ENCODE peak calls at places on chromosome 20, in eight cellular contexts. F, Z, G, R, E, N, W and T are unnamed samples. For H3K36me3, the result is how much of the 10 kb centered on the place peaks cover.

GRCh38 chr20:40686893-40687292 is 2.1 kb downstream of the MAFB start:
- DNase-seq in F (no peak), Z (no peak), G (no peak), R (no peak), E (no peak), N (no peak), W (no peak), T (no peak)

GRCh38 chr20:64106435-64106961 is 867 bp downstream of the NPBWR2 start:
- DNase-seq in F (no peak), Z (no peak), G (no peak), R (no peak), E (no peak), N (no peak), W (no peak), T (no peak)

GRCh38 chr20:63706852-63707557 is 771 bp downstream of the ARFRP1 start:
- DNase-seq in F (no peak), Z (peak), G (peak), R (peak), E (peak), N (peak), W (peak), T (no peak)

GRCh38 chr20:15734054-15734453 is 839.2 kb downstream of the KIF16B start:
- DNase-seq in F (no peak), Z (no peak), G (no peak), R (no peak), E (no peak), N (no peak), W (no peak), T (no peak)

GRCh38 chr20:44068780-44069191 is 118.2 kb downstream of the JPH2 start:
- DNase-seq in F (no peak), Z (no peak), G (no peak), R (no peak), E (no peak), N (no peak), W (no peak), T (no peak)

GRCh38 chr20:33301192-33301930 is 18.3 kb downstream of the BPIFB1 start:
- DNase-seq in F (no peak), Z (no peak), G (no peak), R (peak), E (no peak), N (no peak), W (no peak), T (no peak)

GRCh38 chr20:5215592-5216304 is 88.9 kb downstream of the CDS2 start:
- DNase-seq in F (no peak), Z (no peak), G (no peak), R (no peak), E (no peak), N (no peak), W (no peak), T (no peak)

GRCh38 chr20:10978713-10979112 is 304.9 kb upstream of the JAG1 start:
- DNase-seq in F (no peak), Z (no peak), G (no peak), R (no peak), E (no peak), N (no peak), W (no peak), T (no peak)

GRCh38 chr20:61478611-61479305 is 226.7 kb downstream of the CDH4 start:
- DNase-seq in F (no peak), Z (no peak), G (no peak), R (no peak), E (no peak), N (no peak), W (no peak), T (no peak)

GRCh38 chr20:31760457-31761240 is 21.6 kb downstream of the TPX2 start:
- DNase-seq in F (no peak), Z (no peak), G (no peak), R (no peak), E (no peak), N (no peak), W (no peak), T (no peak)

GRCh38 chr20:48682529-48683385 is 145.0 kb downstream of the PREX1 start:
- DNase-seq in F (no peak), Z (peak), G (peak), R (peak), E (peak), N (peak), W (peak), T (peak)

GRCh38 chr20:610130-611046 is at the start of gene TCF15:
- DNase-seq in F (no peak), Z (no peak), G (peak), R (peak), E (no peak), N (no peak), W (no peak), T (no peak)

GRCh38 chr20:61695741-61696140 is 369.9 kb downstream of the TAF4 start:
- DNase-seq in F (no peak), Z (no peak), G (no peak), R (no peak), E (no peak), N (no peak), W (no peak), T (no peak)

GRCh38 chr20:51758978-51759544 is 9.1 kb downstream of the ATP9A start:
- DNase-seq in F (no peak), Z (no peak), G (no peak), R (no peak), E (no peak), N (peak), W (no peak), T (no peak)

GRCh38 chr20:40470313-40471260 is 218.4 kb downstream of the MAFB start:
- DNase-seq in F (no peak), Z (no peak), G (peak), R (no peak), E (peak), N (no peak), W (no peak), T (no peak)

GRCh38 chr20:56614196-56614595 is 14.9 kb upstream of the TFAP2C start:
- DNase-seq in F (no peak), Z (no peak), G (no peak), R (no peak), E (no peak), N (no peak), W (no peak), T (no peak)

GRCh38 chr20:47031821-47032220 is 137.2 kb downstream of the EYA2 start:
- DNase-seq in F (no peak), Z (no peak), G (peak), R (no peak), E (no peak), N (no peak), W (no peak), T (no peak)

GRCh38 chr20:47035191-47035590 is 140.5 kb downstream of the EYA2 start:
- DNase-seq in F (no peak), Z (no peak), G (peak), R (no peak), E (no peak), N (no peak), W (no peak), T (no peak)

GRCh38 chr20:47031028-47031427 is 136.4 kb downstream of the EYA2 start:
- DNase-seq in F (no peak), Z (no peak), G (no peak), R (no peak), E (no peak), N (no peak), W (peak), T (no peak)

GRCh38 chr20:47033665-47034064 is 139.0 kb downstream of the EYA2 start:
- DNase-seq in F (no peak), Z (no peak), G (no peak), R (no peak), E (no peak), N (no peak), W (no peak), T (no peak)

DNA sequence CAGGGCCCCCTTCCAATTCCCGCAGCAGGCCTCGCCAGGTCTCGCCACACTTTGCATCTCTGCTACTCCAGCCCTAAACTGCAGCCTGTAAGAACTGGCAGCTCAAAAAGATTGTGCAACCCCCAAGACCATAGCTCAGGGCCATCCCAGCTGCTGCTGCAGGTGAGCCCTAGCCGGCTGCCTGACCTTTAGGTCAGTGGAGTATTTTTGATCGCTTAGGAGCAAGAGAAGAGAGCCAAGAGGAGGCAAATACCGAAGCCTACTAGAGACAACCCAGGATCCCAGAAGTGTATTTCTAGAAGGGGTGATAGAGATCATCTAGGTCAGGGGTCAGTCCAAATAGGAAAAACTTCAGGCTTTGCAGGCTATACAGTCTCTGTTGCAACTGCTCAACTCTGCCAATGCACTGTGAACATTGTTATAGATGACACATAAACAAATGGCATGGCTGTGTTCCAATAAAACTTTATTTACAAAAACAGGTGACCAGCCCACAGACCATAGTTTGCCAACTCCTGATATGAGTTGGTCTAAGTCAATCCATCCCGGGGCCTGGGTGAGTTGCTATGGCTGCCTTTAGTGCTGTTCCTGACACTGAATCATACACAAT is 138.4 kb downstream of the EYA2 start:
- DNase-seq in F (no peak), Z (no peak), G (no peak), R (no peak), E (no peak), N (peak), W (no peak), T (no peak)
- H3K4me3 ChIP-seq in F (no peak), Z (no peak), G (no peak), R (no peak), E (no peak), N (no peak), W (no peak), T (no peak)

GRCh38 chr20:58245181-58245891 is 16.9 kb upstream of the ANKRD60 start:
- DNase-seq in F (no peak), Z (no peak), G (no peak), R (no peak), E (no peak), N (no peak), W (no peak), T (no peak)

GRCh38 chr20:58243653-58244410 is 15.4 kb upstream of the ANKRD60 start:
- DNase-seq in F (no peak), Z (no peak), G (no peak), R (no peak), E (no peak), N (no peak), W (no peak), T (no peak)

GRCh38 chr20:58242824-58243223 is 14.4 kb upstream of the ANKRD60 start:
- DNase-seq in F (no peak), Z (no peak), G (no peak), R (no peak), E (no peak), N (no peak), W (no peak), T (no peak)

GRCh38 chr20:58245931-58246330 is 17.5 kb upstream of the ANKRD60 start:
- DNase-seq in F (no peak), Z (no peak), G (no peak), R (no peak), E (no peak), N (no peak), W (no peak), T (no peak)

DNA sequence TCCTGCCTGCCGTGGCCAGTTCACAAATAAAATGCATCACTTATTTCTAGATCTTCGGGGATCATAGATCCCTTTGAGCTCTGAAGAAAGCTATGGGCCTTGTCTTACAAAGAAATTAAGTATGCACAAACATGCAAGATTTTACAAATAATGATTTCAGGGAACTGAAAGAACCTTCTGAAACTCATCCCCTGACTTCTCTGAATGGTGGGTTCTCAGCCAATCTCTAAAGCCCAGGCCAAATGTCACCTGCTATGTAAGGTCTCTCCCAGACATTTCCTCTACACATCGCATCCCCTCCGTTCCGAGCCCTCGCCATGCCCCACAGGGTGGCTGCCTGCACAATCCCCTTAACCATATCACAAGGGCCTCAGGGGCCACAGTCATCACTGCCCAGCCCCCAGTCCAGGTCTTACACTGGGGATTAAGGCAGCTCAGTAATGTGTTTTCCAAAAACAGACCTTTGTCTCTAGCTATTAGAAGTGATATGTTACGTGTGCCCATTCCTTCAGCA is 16.1 kb upstream of the ANKRD60 start:
- DNase-seq in F (no peak), Z (no peak), G (no peak), R (no peak), E (no peak), N (no peak), W (no peak), T (no peak)
- H3K36me3 ChIP-seq in F (half or more), Z (under half), G (under half), R (under half), E (under half), N (under half), W (under half), T (under half)

GRCh38 chr20:18590163-18590562 is 2.3 kb downstream of the DTD1 start:
- DNase-seq in F (no peak), Z (no peak), G (no peak), R (no peak), E (no peak), N (no peak), W (no peak), T (no peak)
- TF ChIP-seq CTCF in F (no peak), Z (no peak), G (no peak), R (no peak), E (no peak), N (no peak), W (no peak), T (no peak)

GRCh38 chr20:17556842-17557674 is 12.8 kb upstream of the DSTN start:
- DNase-seq in F (no peak), Z (peak), G (peak), R (peak), E (peak), N (no peak), W (peak), T (no peak)

GRCh38 chr20:17558154-17558940 is 11.5 kb upstream of the DSTN start:
- DNase-seq in F (no peak), Z (peak), G (no peak), R (peak), E (peak), N (peak), W (peak), T (no peak)

GRCh38 chr20:17558941-17559304 is 11.0 kb upstream of the DSTN start:
- DNase-seq in F (no peak), Z (no peak), G (no peak), R (no peak), E (no peak), N (no peak), W (no peak), T (no peak)

GRCh38 chr20:17559338-17559737 is 10.5 kb upstream of the DSTN start:
- DNase-seq in F (no peak), Z (peak), G (no peak), R (no peak), E (no peak), N (no peak), W (no peak), T (no peak)

GRCh38 chr20:17557675-17558006 is 12.2 kb upstream of the DSTN start:
- DNase-seq in F (no peak), Z (peak), G (no peak), R (peak), E (peak), N (peak), W (peak), T (no peak)
- H3K4me3 ChIP-seq in F (no peak), Z (no peak), G (peak), R (no peak), E (no peak), N (no peak), W (no peak), T (no peak)

DNA sequence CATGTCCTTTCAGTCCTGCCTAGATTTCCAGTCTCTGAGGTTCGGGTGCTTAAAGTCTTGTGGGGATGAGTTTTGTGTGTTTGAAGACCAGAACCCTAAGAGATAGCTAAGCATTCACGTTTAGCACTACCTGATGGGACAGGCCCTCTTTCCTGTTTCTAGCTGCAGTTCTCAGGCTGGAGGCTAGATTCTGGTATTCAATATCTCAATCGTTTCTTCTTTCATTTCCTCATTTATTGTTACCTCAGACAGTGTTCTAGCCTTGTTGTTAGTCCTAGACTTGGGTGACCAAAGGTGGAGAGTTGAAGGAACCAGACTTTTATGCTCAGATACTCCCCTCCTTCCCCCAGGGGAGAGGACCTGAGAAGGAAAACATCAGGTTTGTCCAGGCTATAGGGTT is 16.8 kb downstream of the CEP250 start:
- DNase-seq in F (no peak), Z (no peak), G (no peak), R (no peak), E (no peak), N (no peak), W (no peak), T (no peak)
- H3K36me3 ChIP-seq in F (half or more), Z (under half), G (half or more), R (under half), E (under half), N (under half), W (under half), T (under half)

GRCh38 chr20:22502731-22503191 is 81.6 kb downstream of the FOXA2 start:
- DNase-seq in F (no peak), Z (no peak), G (no peak), R (no peak), E (no peak), N (peak), W (no peak), T (no peak)

GRCh38 chr20:22507240-22507961 is 77.0 kb downstream of the FOXA2 start:
- DNase-seq in F (no peak), Z (no peak), G (no peak), R (no peak), E (no peak), N (peak), W (no peak), T (no peak)

GRCh38 chr20:22506827-22507226 is 77.5 kb downstream of the FOXA2 start:
- DNase-seq in F (no peak), Z (no peak), G (no peak), R (no peak), E (no peak), N (no peak), W (no peak), T (no peak)

GRCh38 chr20:22503577-22503976 is 80.8 kb downstream of the FOXA2 start:
- DNase-seq in F (no peak), Z (no peak), G (no peak), R (no peak), E (no peak), N (no peak), W (no peak), T (no peak)

GRCh38 chr20:22504829-22505377 is 79.5 kb downstream of the FOXA2 start:
- DNase-seq in F (no peak), Z (no peak), G (no peak), R (no peak), E (no peak), N (no peak), W (no peak), T (no peak)
- TF ChIP-seq CTCF in F (no peak), Z (no peak), G (no peak), R (no peak), E (no peak), N (no peak), W (no peak), T (no peak)

GRCh38 chr20:36852187-36852586 is 23.8 kb upstream of the TLDC2 start:
- DNase-seq in F (no peak), Z (no peak), G (no peak), R (no peak), E (no peak), N (no peak), W (no peak), T (no peak)

GRCh38 chr20:36856196-36856595 is 19.7 kb upstream of the TLDC2 start:
- DNase-seq in F (no peak), Z (no peak), G (no peak), R (no peak), E (no peak), N (no peak), W (no peak), T (no peak)

GRCh38 chr20:36856691-36857635 is 19.0 kb upstream of the TLDC2 start:
- DNase-seq in F (no peak), Z (no peak), G (no peak), R (peak), E (no peak), N (no peak), W (peak), T (no peak)

GRCh38 chr20:36854343-36855240 is 21.3 kb upstream of the TLDC2 start:
- DNase-seq in F (no peak), Z (no peak), G (no peak), R (no peak), E (no peak), N (no peak), W (no peak), T (no peak)

GRCh38 chr20:36855241-36855657 is 20.7 kb upstream of the TLDC2 start:
- DNase-seq in F (no peak), Z (no peak), G (no peak), R (no peak), E (no peak), N (no peak), W (no peak), T (no peak)
- H3K4me3 ChIP-seq in F (no peak), Z (no peak), G (no peak), R (no peak), E (no peak), N (no peak), W (no peak), T (no peak)